ENCODE peak calls at places on chromosomes 3 and 15, in ten cellular contexts. S is mucosa of descending colon; P is tibial artery; W is hepatocyte; N is MM.1S; B is fibroblast of lung; J is CD8-positive, alpha-beta T cell; H is PC-3; E is keratinocyte; U is left lung. A is an unnamed sample.

GRCh38 chr3:159583662-159584061 is 405.0 kb upstream of the IL12A start:
- DNase-seq in S (no peak), P (no peak), W (no peak), N (no peak), B (peak; percentile 51), J (no peak), H (no peak), E (no peak), U (no peak), A (no peak)

GRCh38 chr3:169923189-169923588 is 11.8 kb downstream of the SAMD7 start:
- DNase-seq in S (peak; percentile 95), P (no peak), W (peak; percentile 44), N (no peak), B (peak; percentile 8), J (no peak), H (no peak), E (no peak), U (no peak), A (no peak)

GRCh38 chr15:31347981-31348803 is 21.6 kb downstream of the KLF13 start:
- DNase-seq in S (no peak), P (no peak), W (no peak), N (no peak), B (no peak), J (no peak), H (no peak), E (no peak), U (peak; percentile 16), A (peak; percentile 55)

GRCh38 chr3:14297784-14298236 is 104.6 kb upstream of the SLC6A6 start:
- DNase-seq in S (no peak), P (no peak), W (no peak), N (no peak), B (peak; percentile 34), J (no peak), H (no peak), E (no peak), U (no peak), A (no peak)

GRCh38 chr15:62052714-62053113 is 7.5 kb downstream of the VPS13C start:
- DNase-seq in S (no peak), P (no peak), W (no peak), N (no peak), B (no peak), J (no peak), H (no peak), E (no peak), U (no peak), A (no peak)

GRCh38 chr3:67605377-67605776 is 49.0 kb downstream of the SUCLG2 start:
- DNase-seq in S (no peak), P (no peak), W (no peak), N (no peak), B (peak; percentile 83), J (no peak), H (peak; percentile 69), E (no peak), U (no peak), A (no peak)

GRCh38 chr15:54518145-54518941 is 540.1 kb downstream of the UNC13C start:
- DNase-seq in S (no peak), P (no peak), W (peak; percentile 7), N (no peak), B (no peak), J (no peak), H (no peak), E (no peak), U (no peak), A (no peak)

GRCh38 chr3:169564883-169565282 is 98.6 kb downstream of the MECOM start:
- DNase-seq in S (no peak), P (no peak), W (no peak), N (no peak), B (no peak), J (no peak), H (peak; percentile 31), E (no peak), U (no peak), A (no peak)

GRCh38 chr3:65039754-65040210 is 352.0 kb upstream of the ADAMTS9 start:
- DNase-seq in S (no peak), P (no peak), W (peak; percentile 82), N (no peak), B (peak; percentile 93), J (no peak), H (no peak), E (no peak), U (no peak), A (no peak)

GRCh38 chr3:45958333-45958791 is 15.1 kb downstream of the CXCR6 start:
- DNase-seq in S (no peak), P (no peak), W (no peak), N (no peak), B (peak; percentile 59), J (no peak), H (no peak), E (no peak), U (no peak), A (no peak)
- H3K36me3 ChIP-seq in S (peaks cover 15% of the 10 kb centered on the region), P (peaks cover 97% of the 10 kb centered on the region), W (peaks cover 4% of the 10 kb centered on the region), N (no peaks in the 10 kb centered on the region), B (peaks cover 26% of the 10 kb centered on the region), J (peaks cover 76% of the 10 kb centered on the region), H (peaks cover 63% of the 10 kb centered on the region), E (peaks cover 32% of the 10 kb centered on the region), U (no peaks in the 10 kb centered on the region), A (peaks cover 100% of the 10 kb centered on the region)

GRCh38 chr3:141389703-141390102 is 21.4 kb downstream of the ZBTB38 start:
- DNase-seq in S (no peak), P (no peak), W (no peak), N (peak; percentile 53), B (no peak), J (no peak), H (no peak), E (no peak), U (no peak), A (no peak)
- H3K4me1 ChIP-seq in S (peaks cover 7% of the 10 kb centered on the region), P (no peaks in the 10 kb centered on the region), W (peaks cover 24% of the 10 kb centered on the region), N (peaks cover 38% of the 10 kb centered on the region), B (peaks cover 2% of the 10 kb centered on the region), J (no peaks in the 10 kb centered on the region), H (no peaks in the 10 kb centered on the region), E (peaks cover 45% of the 10 kb centered on the region), U (peaks cover 12% of the 10 kb centered on the region), A (peaks cover 5% of the 10 kb centered on the region)

GRCh38 chr15:77825143-77825542 is 192.4 kb upstream of the LINGO1 start:
- DNase-seq in S (no peak), P (no peak), W (no peak), N (no peak), B (no peak), J (no peak), H (no peak), E (no peak), U (no peak), A (peak; percentile 44)
- TF ChIP-seq CTCF in S (no peak), P (no peak), W (no peak), N (no peak), B (no peak), J (no peak), H (no peak), E (no peak), U (no peak), A (no peak)

GRCh38 chr15:68470981-68471380 is 39.0 kb upstream of the ITGA11 start:
- DNase-seq in S (no peak), P (no peak), W (no peak), N (no peak), B (no peak), J (no peak), H (no peak), E (no peak), U (no peak), A (no peak)

GRCh38 chr15:68469162-68470048 is 37.4 kb upstream of the ITGA11 start:
- DNase-seq in S (no peak), P (no peak), W (no peak), N (no peak), B (peak; percentile 61), J (no peak), H (peak; percentile 67), E (no peak), U (no peak), A (no peak)

GRCh38 chr15:68470049-68470738 is 38.2 kb upstream of the ITGA11 start:
- DNase-seq in S (no peak), P (no peak), W (no peak), N (no peak), B (no peak), J (no peak), H (no peak), E (no peak), U (no peak), A (no peak)

GRCh38 chr15:68475449-68475848 is 43.5 kb upstream of the ITGA11 start:
- DNase-seq in S (no peak), P (no peak), W (no peak), N (no peak), B (no peak), J (no peak), H (no peak), E (no peak), U (no peak), A (no peak)

GRCh38 chr15:68471552-68471951 is 39.6 kb upstream of the ITGA11 start:
- DNase-seq in S (no peak), P (no peak), W (no peak), N (no peak), B (peak; percentile 45), J (no peak), H (peak; percentile 48), E (no peak), U (no peak), A (no peak)
- H3K36me3 ChIP-seq in S (no peaks in the 10 kb centered on the region), P (no peaks in the 10 kb centered on the region), W (no peaks in the 10 kb centered on the region), N (no peaks in the 10 kb centered on the region), B (no peaks in the 10 kb centered on the region), J (no peaks in the 10 kb centered on the region), H (no peaks in the 10 kb centered on the region), E (no peaks in the 10 kb centered on the region), U (no peaks in the 10 kb centered on the region), A (no peaks in the 10 kb centered on the region)

GRCh38 chr3:69786854-69787253 is 47.6 kb downstream of the MITF start:
- DNase-seq in S (no peak), P (no peak), W (no peak), N (no peak), B (peak; percentile 40), J (no peak), H (no peak), E (no peak), U (no peak), A (no peak)
- H3K4me1 ChIP-seq in S (peaks cover 3% of the 10 kb centered on the region), P (no peaks in the 10 kb centered on the region), W (peaks cover 30% of the 10 kb centered on the region), N (peaks cover 11% of the 10 kb centered on the region), B (peaks cover 26% of the 10 kb centered on the region), J (no peaks in the 10 kb centered on the region), H (peaks cover 10% of the 10 kb centered on the region), E (peaks cover 28% of the 10 kb centered on the region), U (peaks cover 28% of the 10 kb centered on the region), A (peaks cover 51% of the 10 kb centered on the region)

GRCh38 chr15:85312925-85313324 is 67.5 kb upstream of the AKAP13 start:
- DNase-seq in S (no peak), P (no peak), W (no peak), N (no peak), B (peak; percentile 42), J (no peak), H (no peak), E (no peak), U (no peak), A (no peak)
- TF ChIP-seq CTCF in S (no peak), P (no peak), W (no peak), N (no peak), B (peak; percentile 23), J (no peak), H (no peak), E (no peak), U (no peak), A (peak; percentile 5)